ENCODE peak calls at places on chromosome 7, in seven cellular contexts. Y is IMR-90, Q is right cardiac atrium, V is pancreas, O is upper lobe of left lung, G is cardiac muscle cell, U is neuronal stem cell. F is an unnamed sample. For H3K27me3 and H3K4me1, the result is how much of the 10 kb centered on the place peaks cover.

GRCh38 chr7:114825423-114825951 is 96.4 kb upstream of the MDFIC start:
- DNase-seq in Q (no peak), O (no peak), V (no peak), Y (no peak), U (no peak), G (no peak), F (no peak)

GRCh38 chr7:69738396-69738889 is 140.2 kb downstream of the AUTS2 start:
- DNase-seq in G (peak), Y (no peak), V (no peak), U (peak), Q (no peak), O (no peak), F (peak)

GRCh38 chr7:98322331-98323260 is 41.1 kb downstream of the BRI3 start:
- DNase-seq in O (no peak), Q (no peak), V (no peak), U (no peak), G (no peak), Y (no peak), F (no peak)

GRCh38 chr7:74305987-74306736 is 17.0 kb downstream of the CLIP2 start:
- DNase-seq in G (no peak), O (no peak), Y (no peak), U (no peak), Q (peak), V (no peak), F (no peak)

GRCh38 chr7:123242467-123243097 is 42.8 kb upstream of the SLC13A1 start:
- DNase-seq in Y (no peak), Q (no peak), V (no peak), O (no peak), G (no peak), U (no peak), F (no peak)

GRCh38 chr7:88111136-88111748 is 108.6 kb downstream of the SRI start:
- DNase-seq in Q (no peak), O (no peak), G (peak), Y (peak), U (peak), V (no peak), F (no peak)

GRCh38 chr7:27814054-27814453 is 74.1 kb downstream of the TAX1BP1 start:
- DNase-seq in U (no peak), Q (no peak), O (no peak), V (no peak), G (peak), Y (peak), F (no peak)

GRCh38 chr7:22049848-22050247 is 104.1 kb upstream of the CDCA7L start:
- DNase-seq in O (no peak), U (no peak), Y (no peak), Q (no peak), G (no peak), V (no peak), F (peak)

GRCh38 chr7:153190452-153190851 is 430.9 kb downstream of the ACTR3B start:
- DNase-seq in U (peak), O (no peak), Q (no peak), Y (no peak), V (no peak), G (no peak), F (peak)

GRCh38 chr7:131554880-131555516 is 1.4 kb downstream of the PODXL start:
- DNase-seq in Y (no peak), U (no peak), O (no peak), Q (no peak), G (no peak), V (no peak), F (no peak)

GRCh38 chr7:135822396-135822795 is 73.8 kb upstream of the FAM180A start:
- DNase-seq in G (no peak), Y (no peak), V (no peak), O (no peak), U (no peak), Q (no peak), F (no peak)

GRCh38 chr7:70477051-70478010 is 654.6 kb upstream of the GALNT17 start:
- DNase-seq in O (no peak), V (no peak), G (peak), Q (no peak), U (no peak), Y (no peak), F (no peak)

GRCh38 chr7:135930565-135931423 is 46.4 kb downstream of the MTPN start:
- DNase-seq in O (no peak), V (no peak), Q (no peak), G (peak), Y (peak), U (no peak), F (peak)

GRCh38 chr7:88826222-88826621 is 30.7 kb upstream of the TEX47 start:
- DNase-seq in V (no peak), Q (no peak), O (no peak), G (no peak), Y (no peak), U (no peak), F (no peak)

GRCh38 chr7:37198906-37199485 is 249.7 kb downstream of the ELMO1 start:
- DNase-seq in Y (peak), Q (peak), G (peak), V (peak), U (peak), O (no peak), F (peak)

GRCh38 chr7:32290015-32290414 is 200.2 kb downstream of the LSM5 start:
- DNase-seq in Q (peak), Y (no peak), O (no peak), V (no peak), G (no peak), U (no peak), F (no peak)

GRCh38 chr7:73920406-73921134 is 59.6 kb downstream of the TMEM270 start:
- DNase-seq in Q (no peak), V (no peak), O (no peak), Y (no peak), G (no peak), U (no peak), F (no peak)

GRCh38 chr7:145599376-145599775 is 517.2 kb upstream of the CNTNAP2 start:
- DNase-seq in O (no peak), Q (no peak), V (no peak), Y (no peak), U (no peak), G (no peak), F (no peak)

GRCh38 chr7:142866361-142867096 is 11.7 kb downstream of the EPHB6 start:
- DNase-seq in G (peak), Y (no peak), V (peak), U (peak), O (peak), Q (no peak), F (peak)

GRCh38 chr7:37421820-37422219 is 26.8 kb downstream of the ELMO1 start:
- DNase-seq in Q (no peak), Y (no peak), V (no peak), G (peak), O (no peak), U (no peak), F (no peak)

GRCh38 chr7:106717997-106718871 is 57.3 kb upstream of the CCDC71L start:
- DNase-seq in Q (no peak), U (no peak), G (peak), Y (peak), O (no peak), V (no peak), F (peak)

GRCh38 chr7:156419782-156420181 is 220.8 kb upstream of the RNF32 start:
- DNase-seq in V (no peak), Q (no peak), U (no peak), O (no peak), G (no peak), Y (no peak), F (no peak)

GRCh38 chr7:93890041-93890463 is 501 bp downstream of the TFPI2 start:
- DNase-seq in U (peak), O (peak), G (peak), V (peak), Q (peak), Y (peak), F (no peak)

GRCh38 chr7:61576-62360 is 130.6 kb upstream of the FAM20C start:
- DNase-seq in U (no peak), O (no peak), V (peak), G (no peak), Y (no peak), Q (no peak), F (no peak)

GRCh38 chr7:127718325-127718724 is 66.3 kb downstream of the SND1 start:
- DNase-seq in G (no peak), O (no peak), V (no peak), U (no peak), Q (no peak), Y (no peak), F (no peak)

GRCh38 chr7:1662101-1662500 is 8.0 kb upstream of the ELFN1 start:
- DNase-seq in V (peak), U (no peak), O (no peak), G (no peak), Y (no peak), Q (peak), F (peak)

GRCh38 chr7:1663857-1664651 is 6.0 kb upstream of the ELFN1 start:
- DNase-seq in U (peak), O (peak), V (peak), Q (peak), Y (no peak), G (no peak), F (peak)

GRCh38 chr7:1661461-1661860 is 8.6 kb upstream of the ELFN1 start:
- DNase-seq in O (no peak), V (no peak), Y (no peak), Q (no peak), U (no peak), G (no peak), F (no peak)

GRCh38 chr7:1663243-1663642 is 6.8 kb upstream of the ELFN1 start:
- DNase-seq in U (no peak), G (no peak), Y (no peak), V (peak), Q (peak), O (peak), F (no peak)

DNA sequence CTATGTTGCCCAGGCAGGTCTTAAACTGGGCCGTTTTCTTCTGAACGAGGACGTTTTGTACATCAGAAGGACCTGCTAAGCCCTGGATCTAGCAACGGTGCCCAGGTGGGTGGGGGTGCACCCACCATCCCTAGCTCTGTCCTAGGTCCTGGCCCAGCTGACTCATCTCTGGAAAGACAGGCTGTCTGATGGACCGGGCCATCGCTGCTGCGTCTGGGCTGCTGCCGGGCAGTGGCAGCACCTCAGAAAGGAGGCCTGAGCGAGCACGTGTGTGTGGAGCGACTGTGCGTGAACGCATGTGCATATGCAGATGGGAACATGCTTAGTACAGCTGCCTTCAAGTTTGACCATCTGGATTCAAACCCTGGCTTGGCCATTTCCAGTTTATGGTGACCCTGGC is 7.3 kb upstream of the ELFN1 start:
- DNase-seq in O (peak), U (no peak), Y (no peak), G (no peak), Q (peak), V (peak), F (peak)
- H3K27me3 ChIP-seq in O (under half), U (under half), Y (half or more), G (under half), Q (under half), V (under half), F (under half)

DNA sequence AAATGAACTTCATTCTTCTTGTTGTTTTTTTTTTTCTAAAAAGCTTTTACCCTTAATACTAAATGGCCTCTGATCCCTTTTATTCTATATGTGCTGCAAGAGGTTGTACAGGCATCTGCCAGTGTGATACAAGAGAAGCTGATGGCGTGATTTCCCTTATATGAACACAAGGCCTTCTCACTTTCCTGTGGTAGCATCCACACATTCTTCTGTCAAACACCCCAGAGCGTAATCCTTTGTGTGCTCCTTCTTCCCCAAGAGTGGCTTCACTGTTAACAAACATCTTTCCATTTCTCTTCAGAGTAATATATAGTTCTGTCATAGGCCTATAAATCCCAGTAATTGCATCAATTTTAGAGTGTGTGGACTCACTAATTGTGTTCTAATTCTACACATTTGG is 86.3 kb upstream of the CAPZA2 start:
- DNase-seq in Q (no peak), Y (no peak), O (no peak), U (no peak), G (no peak), V (no peak), F (no peak)
- H3K4me1 ChIP-seq in Q (under half), Y (under half), O (under half), U (under half), G (under half), V (half or more), F (under half)

GRCh38 chr7:101165075-101165957 is at the start of gene VGF:
- DNase-seq in O (peak), G (peak), U (peak), V (peak), Q (peak), Y (peak), F (peak)
- H3K27me3 ChIP-seq in O (half or more), G (half or more), U (half or more), V (under half), Q (under half), Y (under half), F (half or more)

DNA sequence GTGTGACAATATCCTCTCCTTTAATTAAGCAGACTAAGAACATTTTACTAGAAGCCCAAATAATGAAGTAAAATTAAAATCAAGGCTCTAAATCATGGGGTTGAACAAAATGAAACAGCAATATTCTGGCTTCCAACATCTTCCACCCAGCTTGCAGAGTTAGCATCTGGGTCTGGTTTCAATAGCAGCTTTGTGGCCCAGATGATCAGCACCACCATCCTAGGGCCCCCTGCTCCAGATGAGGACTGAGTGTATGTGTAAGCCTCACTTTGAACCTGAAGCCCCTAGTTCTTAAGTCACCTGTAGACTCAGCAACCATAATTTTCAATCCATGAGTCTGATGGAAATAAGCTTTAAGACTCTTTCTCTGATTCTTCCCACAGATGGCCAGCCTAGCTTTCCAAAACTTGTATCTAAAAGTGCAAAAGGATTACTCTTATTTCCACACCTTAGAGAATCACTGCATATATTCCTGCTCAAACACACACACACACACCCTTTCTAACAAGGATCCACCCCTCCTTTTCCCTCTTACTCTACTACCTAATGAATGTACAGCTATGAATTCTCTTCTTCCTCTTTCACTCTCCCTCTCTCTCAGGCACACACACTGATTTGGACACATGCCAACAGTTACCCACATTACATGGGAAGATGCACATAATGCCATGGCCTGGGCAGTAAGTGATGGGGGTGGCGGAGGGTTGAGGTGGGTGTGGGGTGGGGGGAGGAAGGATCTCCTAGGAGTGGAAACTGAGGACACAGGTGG is 3.5 kb downstream of the DENND11 start:
- DNase-seq in Y (no peak), G (no peak), Q (no peak), O (no peak), U (no peak), V (no peak), F (no peak)
- H3K4me1 ChIP-seq in Y (under half), G (under half), Q (under half), O (under half), U (under half), V (under half), F (under half)

DNA sequence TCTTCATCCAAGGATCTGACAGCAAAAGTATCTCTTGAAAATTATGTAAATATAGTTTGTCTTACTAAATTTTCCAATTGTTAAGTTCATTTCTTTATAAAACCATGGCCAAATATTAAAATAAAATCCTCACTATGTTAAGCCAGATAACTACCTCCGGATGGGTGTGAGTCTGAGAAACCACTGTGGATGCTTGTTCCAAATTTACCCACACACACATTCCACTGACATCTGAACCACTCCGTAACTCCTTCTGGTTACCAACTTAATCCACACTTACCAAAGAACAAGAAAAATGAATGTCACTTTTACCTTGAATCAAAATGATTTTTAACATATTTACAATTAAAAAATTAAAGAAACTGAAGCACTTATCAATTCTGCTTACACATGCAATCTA is 19.7 kb downstream of the CYTH3 start:
- DNase-seq in O (no peak), G (peak), Y (no peak), Q (no peak), U (no peak), V (no peak), F (no peak)
- H3K27me3 ChIP-seq in O (under half), G (under half), Y (under half), Q (under half), U (under half), V (under half), F (under half)

GRCh38 chr7:30751696-30752273 is at the start of gene INMT:
- DNase-seq in Q (no peak), Y (no peak), U (no peak), O (peak), G (peak), V (no peak), F (no peak)

GRCh38 chr7:30752484-30752883 is 549 bp downstream of the INMT start:
- DNase-seq in Q (no peak), G (no peak), V (no peak), O (no peak), U (no peak), Y (no peak), F (no peak)

GRCh38 chr7:30751257-30751650 is 681 bp upstream of the INMT start:
- DNase-seq in Y (no peak), Q (no peak), G (no peak), V (no peak), U (no peak), O (no peak), F (no peak)

GRCh38 chr7:30754315-30754877 is 2.5 kb downstream of the INMT start:
- DNase-seq in U (no peak), V (no peak), Y (no peak), Q (no peak), O (no peak), G (no peak), F (no peak)

DNA sequence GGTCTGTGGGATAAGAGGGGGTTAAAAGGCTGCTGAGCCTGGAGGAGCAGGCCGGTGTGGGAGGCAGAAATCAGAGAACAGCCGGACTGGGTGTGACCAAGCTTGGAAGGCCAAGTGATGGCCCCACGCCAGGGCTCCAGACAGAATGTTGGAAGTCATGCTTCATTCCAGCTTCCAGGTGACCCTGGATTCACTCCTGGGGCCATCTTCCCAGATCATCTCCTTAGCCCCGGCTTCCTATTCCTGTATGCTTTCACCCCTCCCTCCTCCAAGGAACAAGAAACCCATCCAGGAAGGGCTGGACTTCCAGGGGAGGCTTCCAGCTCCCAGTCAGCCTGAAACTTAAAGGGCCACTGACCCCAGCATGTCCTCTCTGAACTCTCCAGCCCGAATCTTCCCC is 1.0 kb downstream of the INMT start:
- DNase-seq in G (peak), Y (no peak), Q (peak), U (no peak), O (no peak), V (peak), F (no peak)
- H3K4me1 ChIP-seq in G (under half), Y (under half), Q (under half), U (under half), O (under half), V (under half), F (under half)

DNA sequence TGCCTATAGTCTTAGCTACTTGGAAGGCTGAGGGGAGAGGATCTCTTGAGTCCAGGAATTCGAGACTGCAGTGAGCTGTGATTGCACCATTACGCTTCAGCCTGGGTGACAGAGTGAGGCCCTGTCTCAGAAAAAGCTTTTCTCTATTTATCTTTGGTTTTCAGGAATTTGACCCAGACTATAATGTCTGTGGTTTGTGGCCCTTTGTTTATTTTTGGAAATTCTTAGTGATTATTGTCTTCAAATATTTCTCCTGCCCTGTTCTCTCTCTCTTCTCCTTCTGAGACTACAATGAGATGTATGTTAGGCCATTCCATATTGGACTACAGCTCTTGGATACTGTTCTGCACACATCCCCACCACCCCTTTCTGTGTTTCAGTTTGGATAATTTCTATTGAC is 4.7 kb downstream of the MUC12 start:
- DNase-seq in Q (no peak), U (no peak), O (no peak), G (no peak), Y (no peak), V (no peak), F (no peak)
- H3K27me3 ChIP-seq in Q (under half), U (under half), O (under half), G (under half), Y (under half), V (under half), F (under half)

GRCh38 chr7:4115941-4116610 is 566.0 kb upstream of the FOXK1 start:
- DNase-seq in U (no peak), Y (no peak), O (peak), Q (no peak), G (no peak), V (peak), F (no peak)

GRCh38 chr7:4124904-4125477 is 557.1 kb upstream of the FOXK1 start:
- DNase-seq in Q (no peak), G (no peak), Y (no peak), O (no peak), U (no peak), V (no peak), F (no peak)

GRCh38 chr7:4123823-4124222 is 558.3 kb upstream of the FOXK1 start:
- DNase-seq in G (no peak), V (peak), U (no peak), Y (peak), O (no peak), Q (no peak), F (no peak)

GRCh38 chr7:4115442-4115841 is 566.7 kb upstream of the FOXK1 start:
- DNase-seq in U (no peak), Q (no peak), Y (no peak), G (no peak), V (peak), O (no peak), F (no peak)

DNA sequence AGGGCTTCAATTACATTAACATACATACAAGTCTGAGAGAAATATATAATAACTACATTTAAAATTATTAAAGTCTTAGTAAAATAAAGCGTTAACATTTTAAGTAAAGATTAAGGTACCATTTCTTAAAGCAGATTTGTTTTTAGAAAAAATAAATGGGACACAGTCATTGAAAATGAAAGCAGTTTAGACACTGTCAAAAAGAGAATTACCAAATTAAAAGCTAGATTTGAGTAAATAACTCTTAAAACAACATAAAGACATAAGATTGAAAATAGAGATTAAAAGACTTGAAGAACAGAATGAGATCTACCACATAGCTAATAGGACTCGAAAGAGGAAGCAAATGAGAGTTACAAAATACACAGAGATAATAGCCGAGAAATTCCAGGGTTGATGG is 562.2 kb upstream of the FOXK1 start:
- DNase-seq in Q (no peak), O (no peak), U (no peak), Y (no peak), V (no peak), G (no peak), F (no peak)
- H3K4me1 ChIP-seq in Q (under half), O (under half), U (under half), Y (under half), V (under half), G (under half), F (under half)